ENCODE peak calls at places on chromosomes 5 and 9, in five cellular contexts. One of them, this sample, is unnamed.

GRCh38 chr5:160009591-160009989 is 651 bp downstream of the TTC1 start:
- DNase-seq in NCI-H2081 treated with DMSO at 0.1 percent for 48 hours: no peak
- DNase-seq in tibial nerve: no peak
- DNase-seq in pons: peak; percentile 14
- DNase-seq in germinal center: no peak
- DNase-seq in this sample: no peak

GRCh38 chr9:122360891-122361290 is 9.9 kb upstream of the PTGS1 start:
- DNase-seq in NCI-H2081 treated with DMSO at 0.1 percent for 48 hours: no peak
- DNase-seq in tibial nerve: no peak
- DNase-seq in pons: no peak
- DNase-seq in germinal center: no peak
- DNase-seq in this sample: no peak

GRCh38 chr9:131096490-131097258 is at the start of gene AIF1L:
- DNase-seq in NCI-H2081 treated with DMSO at 0.1 percent for 48 hours: no peak
- DNase-seq in tibial nerve: no peak
- DNase-seq in pons: no peak
- DNase-seq in germinal center: peak; percentile 33
- DNase-seq in this sample: no peak

GRCh38 chr5:116063950-116064349 is 20.9 kb upstream of the COMMD10 start:
- DNase-seq in NCI-H2081 treated with DMSO at 0.1 percent for 48 hours: no peak
- DNase-seq in tibial nerve: no peak
- DNase-seq in pons: no peak
- DNase-seq in germinal center: no peak
- DNase-seq in this sample: no peak

GRCh38 chr5:13250450-13251291 is 693.8 kb downstream of the DNAH5 start:
- DNase-seq in NCI-H2081 treated with DMSO at 0.1 percent for 48 hours: no peak
- DNase-seq in tibial nerve: no peak
- DNase-seq in pons: no peak
- DNase-seq in germinal center: no peak
- DNase-seq in this sample: no peak

GRCh38 chr9:129270205-129270604 is 92.1 kb upstream of the IER5L start:
- DNase-seq in NCI-H2081 treated with DMSO at 0.1 percent for 48 hours: no peak
- DNase-seq in tibial nerve: no peak
- DNase-seq in pons: no peak
- DNase-seq in germinal center: peak; percentile 76
- DNase-seq in this sample: no peak

GRCh38 chr5:42836070-42836769 is 24.5 kb upstream of the SELENOP start:
- DNase-seq in NCI-H2081 treated with DMSO at 0.1 percent for 48 hours: no peak
- DNase-seq in tibial nerve: no peak
- DNase-seq in pons: no peak
- DNase-seq in germinal center: no peak
- DNase-seq in this sample: no peak

GRCh38 chr9:18580146-18580545 is 106.2 kb downstream of the ADAMTSL1 start:
- DNase-seq in NCI-H2081 treated with DMSO at 0.1 percent for 48 hours: no peak
- DNase-seq in tibial nerve: no peak
- DNase-seq in pons: no peak
- DNase-seq in germinal center: no peak
- DNase-seq in this sample: no peak

GRCh38 chr5:181186902-181187499 is 18.0 kb downstream of the TRIM7 start:
- DNase-seq in NCI-H2081 treated with DMSO at 0.1 percent for 48 hours: no peak
- DNase-seq in tibial nerve: no peak
- DNase-seq in pons: no peak
- DNase-seq in germinal center: no peak
- DNase-seq in this sample: no peak

GRCh38 chr5:131329187-131329540 is 65.3 kb downstream of the CDC42SE2 start:
- DNase-seq in NCI-H2081 treated with DMSO at 0.1 percent for 48 hours: no peak
- DNase-seq in tibial nerve: no peak
- DNase-seq in pons: peak; percentile 32
- DNase-seq in germinal center: no peak
- DNase-seq in this sample: no peak

GRCh38 chr9:20191239-20191840 is 402.5 kb upstream of the SLC24A2 start:
- DNase-seq in NCI-H2081 treated with DMSO at 0.1 percent for 48 hours: no peak
- DNase-seq in tibial nerve: no peak
- DNase-seq in pons: no peak
- DNase-seq in germinal center: no peak
- DNase-seq in this sample: no peak

GRCh38 chr5:102226321-102226720 is 69.8 kb downstream of the SLCO4C1 start:
- DNase-seq in NCI-H2081 treated with DMSO at 0.1 percent for 48 hours: no peak
- DNase-seq in tibial nerve: no peak
- DNase-seq in pons: no peak
- DNase-seq in germinal center: no peak
- DNase-seq in this sample: no peak

GRCh38 chr5:58040851-58041250 is 419.0 kb downstream of the PLK2 start:
- DNase-seq in NCI-H2081 treated with DMSO at 0.1 percent for 48 hours: no peak
- DNase-seq in tibial nerve: no peak
- DNase-seq in pons: peak; percentile 0
- DNase-seq in germinal center: no peak
- DNase-seq in this sample: no peak